ENCODE peak calls at places on chromosomes 3 and 15, in five cellular contexts. H, N, W, Y and S are unnamed samples. For H3K27me3 and H3K9me3, the result is how much of the 10 kb centered on the place peaks cover.

GRCh38 chr15:41337047-41337446 is 4.4 kb downstream of the NUSAP1 start:
- DNase-seq in Y (no peak), H (no peak), N (no peak), W (no peak), S (no peak)

GRCh38 chr3:195224980-195225580 is 45.9 kb downstream of the XXYLT1 start:
- DNase-seq in W (no peak), H (no peak), Y (peak), N (no peak), S (no peak)

GRCh38 chr3:15438988-15439387 is 11.6 kb downstream of the EAF1 start:
- DNase-seq in Y (no peak), H (no peak), N (no peak), W (no peak), S (no peak)

GRCh38 chr3:38746641-38747040 is 69.4 kb downstream of the SCN10A start:
- DNase-seq in N (no peak), H (no peak), W (no peak), Y (no peak), S (no peak)

GRCh38 chr3:185959609-185960517 is 22.0 kb upstream of the TRA2B start:
- DNase-seq in H (no peak), N (peak), W (no peak), Y (no peak), S (no peak)

GRCh38 chr3:24522155-24522579 is 27.5 kb upstream of the THRB start:
- DNase-seq in H (no peak), Y (peak), W (no peak), N (no peak), S (no peak)

GRCh38 chr3:72144773-72145505 is 360.0 kb upstream of the PROK2 start:
- DNase-seq in N (no peak), H (peak), Y (no peak), W (no peak), S (no peak)

GRCh38 chr3:187027531-187027936 is 97.2 kb downstream of the ST6GAL1 start:
- DNase-seq in Y (peak), N (peak), H (no peak), W (no peak), S (peak)

GRCh38 chr15:33068007-33068441 is 126.5 kb downstream of the FMN1 start:
- DNase-seq in N (peak), H (peak), Y (no peak), W (peak), S (no peak)

GRCh38 chr15:101014276-101014675 is 95.1 kb downstream of the LRRK1 start:
- DNase-seq in N (peak), H (no peak), W (no peak), Y (no peak), S (no peak)

GRCh38 chr3:133119146-133119545 is 81.0 kb downstream of the TMEM108 start:
- DNase-seq in Y (no peak), N (no peak), H (no peak), W (no peak), S (no peak)

GRCh38 chr3:57155214-57155613 is 9.9 kb downstream of the IL17RD start:
- DNase-seq in W (no peak), Y (no peak), N (no peak), H (no peak), S (no peak)

GRCh38 chr3:57160046-57160730 is 5.0 kb downstream of the IL17RD start:
- DNase-seq in W (no peak), H (no peak), Y (no peak), N (peak), S (no peak)

GRCh38 chr3:57158316-57158715 is 6.8 kb downstream of the IL17RD start:
- DNase-seq in H (no peak), W (no peak), N (no peak), Y (no peak), S (no peak)

GRCh38 chr3:57158813-57159678 is 6.1 kb downstream of the IL17RD start:
- DNase-seq in W (no peak), Y (no peak), N (no peak), H (no peak), S (no peak)

DNA sequence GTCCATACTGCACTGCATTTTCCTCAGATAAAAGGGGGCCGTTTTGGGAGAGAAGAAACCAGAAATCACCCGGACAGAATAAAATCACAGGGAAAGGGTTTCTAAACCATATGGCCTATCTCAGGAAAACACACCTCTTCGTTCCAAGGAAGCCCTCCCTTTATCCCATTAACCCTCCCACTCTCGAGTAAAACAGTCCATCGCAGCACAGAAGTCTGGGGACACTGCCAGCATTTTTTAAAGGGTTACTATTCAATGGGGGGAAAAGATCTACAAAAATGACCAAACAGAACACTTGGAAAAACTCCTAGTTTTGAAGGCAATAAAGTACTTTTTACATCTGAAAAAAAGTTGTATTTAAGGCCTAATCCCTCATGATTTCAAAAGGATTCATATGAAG is 7.5 kb downstream of the IL17RD start:
- DNase-seq in W (no peak), H (no peak), Y (no peak), N (no peak), S (no peak)
- H3K27me3 ChIP-seq in W (under half), H (under half), Y (under half), N (under half), S (under half)

GRCh38 chr3:28726840-28727239 is 378.2 kb upstream of the AZI2 start:
- DNase-seq in H (peak), W (no peak), Y (peak), N (peak), S (no peak)
- TF ChIP-seq CTCF in H (peak), W (no peak), Y (peak), N (no peak), S (no peak)

GRCh38 chr3:153001428-153001827 is 160.6 kb upstream of the RAP2B start:
- DNase-seq in H (no peak), W (no peak), Y (no peak), N (no peak), S (no peak)

GRCh38 chr3:153000325-153000724 is 161.7 kb upstream of the RAP2B start:
- DNase-seq in W (no peak), N (no peak), Y (no peak), H (no peak), S (no peak)

GRCh38 chr3:152998554-152998953 is 163.5 kb upstream of the RAP2B start:
- DNase-seq in H (no peak), W (no peak), Y (no peak), N (no peak), S (no peak)

GRCh38 chr3:153003860-153004259 is 158.2 kb upstream of the RAP2B start:
- DNase-seq in N (no peak), H (no peak), Y (no peak), W (no peak), S (no peak)
- H3K9me3 ChIP-seq in N (under half), H (under half), Y (under half), W (under half), S (under half)

GRCh38 chr15:78341057-78341763 is 1.1 kb downstream of the CRABP1 start:
- DNase-seq in Y (peak), W (no peak), H (no peak), N (no peak), S (no peak)
- H3K27me3 ChIP-seq in Y (under half), W (under half), H (under half), N (under half), S (half or more)

DNA sequence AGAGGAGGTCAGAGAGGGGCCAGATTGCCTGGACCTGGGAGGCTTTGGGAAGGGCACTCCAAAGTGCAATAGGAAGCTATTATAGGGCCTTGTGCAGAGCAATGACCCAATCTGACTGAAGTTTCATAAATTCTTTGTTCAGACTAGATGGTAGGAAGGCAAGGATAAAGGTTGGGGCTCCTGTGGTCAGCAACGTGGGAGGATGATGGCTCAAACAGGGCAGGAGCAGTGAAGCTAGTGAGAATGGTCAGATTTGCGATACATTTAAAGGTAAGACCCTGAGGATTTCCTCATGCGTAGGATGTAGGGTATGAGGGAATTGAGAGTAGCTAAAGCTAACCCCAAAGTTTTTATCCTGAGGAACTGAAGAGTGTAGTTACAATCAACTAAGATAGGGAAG is 139.0 kb downstream of the USP13 start:
- DNase-seq in W (no peak), H (no peak), N (no peak), Y (no peak), S (no peak)
- TF ChIP-seq CTCF in W (no peak), H (no peak), N (no peak), Y (no peak), S (no peak)

DNA sequence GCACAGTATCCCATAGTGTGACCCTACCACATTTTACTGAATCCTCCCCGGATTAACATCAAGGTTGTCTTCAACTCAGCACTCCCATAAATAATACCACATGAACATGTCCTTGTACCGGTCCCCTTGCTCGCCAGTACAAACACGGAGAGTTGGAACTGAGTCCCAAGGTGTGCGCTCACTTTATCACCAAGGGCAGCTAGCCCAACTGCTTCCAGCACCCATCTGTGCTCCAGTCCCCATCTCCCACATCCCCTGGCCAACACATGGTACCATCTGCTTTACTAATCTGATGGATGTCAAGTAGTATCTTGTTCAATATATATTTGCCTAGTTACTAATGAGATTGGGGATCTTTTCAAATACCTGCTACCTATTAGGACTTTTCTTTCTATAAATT is 64.7 kb downstream of the ISG20 start:
- DNase-seq in H (no peak), N (no peak), W (no peak), Y (no peak), S (no peak)
- H3K9me3 ChIP-seq in H (under half), N (under half), W (under half), Y (under half), S (under half)

GRCh38 chr15:91101356-91101920 is 1.4 kb downstream of the SV2B start:
- DNase-seq in W (no peak), H (no peak), Y (no peak), N (no peak), S (no peak)

GRCh38 chr15:91099616-91100560 is at the start of gene SV2B:
- DNase-seq in N (no peak), H (no peak), Y (peak), W (no peak), S (peak)

GRCh38 chr15:91100561-91101355 is 701 bp downstream of the SV2B start:
- DNase-seq in H (no peak), Y (peak), W (no peak), N (no peak), S (no peak)

GRCh38 chr15:91104111-91104510 is 4.1 kb downstream of the SV2B start:
- DNase-seq in W (no peak), Y (no peak), N (no peak), H (peak), S (no peak)

DNA sequence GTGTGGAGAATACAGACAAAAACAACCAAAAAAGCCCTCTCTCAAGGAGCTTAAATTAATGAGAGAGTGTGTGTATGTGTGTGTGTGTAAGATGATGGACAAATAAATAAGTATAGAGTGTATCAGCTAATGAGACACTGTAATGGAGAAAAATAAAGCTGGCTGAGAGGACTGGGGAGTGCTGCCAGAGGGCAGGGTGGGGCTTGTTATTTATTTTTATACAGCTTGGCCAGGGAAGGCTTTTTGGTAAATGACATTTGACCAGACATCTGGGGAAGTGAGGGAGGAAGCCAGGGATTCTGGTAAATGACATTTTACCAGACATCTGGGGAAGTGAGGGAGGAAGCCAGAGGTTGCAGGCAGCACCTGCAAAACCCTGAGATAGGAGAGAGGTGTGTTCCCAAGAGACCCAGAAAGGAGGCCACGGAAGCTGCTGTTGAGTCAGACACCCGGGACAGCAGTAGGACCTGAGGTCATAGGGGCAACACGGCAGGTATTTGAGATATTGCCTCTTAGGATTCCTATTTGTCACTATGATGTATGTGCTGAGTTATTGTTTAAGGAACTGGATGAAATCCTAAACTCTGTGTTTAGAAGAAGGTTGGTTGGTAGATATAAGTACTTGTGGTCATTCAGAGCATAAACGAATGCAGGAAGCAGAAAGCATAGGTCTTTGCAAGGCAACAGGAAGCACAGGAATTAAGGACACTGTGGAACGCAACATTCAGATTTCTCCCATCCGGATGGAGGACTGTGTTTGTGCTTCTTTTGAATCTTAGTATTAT is 2.7 kb downstream of the SV2B start:
- DNase-seq in Y (no peak), N (no peak), H (no peak), W (no peak), S (no peak)
- H3K27me3 ChIP-seq in Y (under half), N (under half), H (under half), W (under half), S (half or more)

DNA sequence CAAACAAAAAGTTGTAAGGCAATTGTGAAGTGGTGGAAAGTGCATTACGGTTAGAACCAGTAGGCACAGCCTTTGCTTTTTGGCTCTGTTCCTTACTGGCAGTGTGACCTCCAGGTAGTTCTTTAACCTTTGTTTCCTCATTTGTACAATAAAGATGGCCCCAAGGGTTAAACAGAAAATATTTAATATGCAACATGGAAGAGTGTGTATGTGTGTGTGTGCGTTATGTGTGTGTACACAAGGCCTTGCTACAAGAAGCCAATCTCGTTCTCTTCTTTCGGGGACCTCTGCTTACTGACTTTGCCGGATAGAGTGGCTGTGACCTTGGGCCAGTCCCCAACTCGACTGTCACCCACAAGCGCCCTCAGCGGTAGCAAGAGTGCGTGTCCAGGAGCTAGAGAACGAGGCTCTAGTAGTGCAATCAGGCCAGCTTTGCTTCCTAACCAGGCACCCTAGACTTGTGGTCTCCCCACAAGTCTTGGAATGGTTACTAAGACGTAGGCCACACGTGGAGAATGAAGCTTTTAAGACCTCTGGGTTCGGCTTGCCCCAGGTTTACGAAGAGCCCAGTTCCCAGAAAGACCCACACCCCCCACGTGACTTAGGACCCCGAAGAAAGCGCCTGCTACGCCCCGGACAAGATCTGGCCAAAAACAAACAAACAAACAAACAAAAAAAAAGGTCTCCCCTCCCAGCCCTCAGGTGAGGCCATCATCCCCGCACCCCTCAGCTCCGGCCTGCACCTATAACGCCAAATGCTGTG is 593 bp downstream of the CIAO2A start:
- DNase-seq in Y (peak), H (peak), W (no peak), N (peak), S (peak)
- TF ChIP-seq CTCF in Y (peak), H (peak), W (no peak), N (no peak), S (no peak)

GRCh38 chr15:25226360-25226759 is 212.5 kb downstream of the UBE3A start:
- DNase-seq in H (peak), W (no peak), N (no peak), Y (no peak), S (no peak)

GRCh38 chr15:25224396-25224795 is 214.4 kb downstream of the UBE3A start:
- DNase-seq in Y (no peak), W (no peak), H (no peak), N (no peak), S (no peak)

GRCh38 chr15:25220834-25221233 is 218.0 kb downstream of the UBE3A start:
- DNase-seq in Y (no peak), N (no peak), W (no peak), H (no peak), S (no peak)
- H3K9me3 ChIP-seq in Y (half or more), N (under half), W (under half), H (under half), S (under half)